ENCODE peak calls at places on chromosomes 11 and 22, in four cellular contexts. S is stomach, Z is astrocyte of the spinal cord, E is WERI-Rb-1. X is an unnamed sample.
A peak's percentile ranks its signal among the peaks of the same experiment; 100 is the strongest.

GRCh38 chr11:134393638-134394037 is 18.4 kb downstream of the B3GAT1 start:
- DNase-seq in E (peak; percentile 93), S (peak; percentile 49), Z (no peak), X (no peak)

GRCh38 chr22:23566716-23567475 is 13.2 kb downstream of the IGLL1 start:
- DNase-seq in Z (no peak), S (no peak), E (no peak), X (no peak)

GRCh38 chr11:8281266-8281665 is 17.6 kb upstream of the LMO1 start:
- DNase-seq in Z (no peak), E (no peak), S (no peak), X (no peak)

GRCh38 chr11:95678988-95679387 is 110.6 kb downstream of the FAM76B start:
- DNase-seq in Z (no peak), E (no peak), S (no peak), X (no peak)

GRCh38 chr22:42396621-42397331 is 35.4 kb downstream of the NFAM1 start:
- DNase-seq in Z (no peak), S (no peak), E (no peak), X (no peak)

GRCh38 chr11:76443254-76443935 is 1.4 kb upstream of the EMSY start:
- DNase-seq in E (no peak), S (no peak), Z (peak; percentile 13), X (peak; percentile 37)

GRCh38 chr11:62841361-62842170 is 2.2 kb upstream of the WDR74 start:
- DNase-seq in S (peak; percentile 83), Z (peak; percentile 99), E (peak; percentile 95), X (peak; percentile 100)

GRCh38 chr11:94544832-94545640 is 1.3 kb downstream of the FUT4 start:
- DNase-seq in Z (no peak), E (no peak), S (peak; percentile 54), X (no peak)

GRCh38 chr11:47672283-47672730 is 29.9 kb upstream of the MTCH2 start:
- DNase-seq in Z (no peak), E (no peak), S (no peak), X (peak; percentile 30)

GRCh38 chr22:47692811-47693210 is 930.4 kb downstream of the TBC1D22A start:
- DNase-seq in S (no peak), Z (no peak), E (no peak), X (no peak)

GRCh38 chr11:31804439-31805036 is 6.6 kb downstream of the PAX6 start:
- DNase-seq in E (no peak), Z (no peak), S (no peak), X (no peak)

GRCh38 chr11:115996125-115996807 is 492.1 kb upstream of the CADM1 start:
- DNase-seq in S (no peak), E (no peak), Z (no peak), X (no peak)

GRCh38 chr11:35280727-35281126 is 138.6 kb downstream of the SLC1A2 start:
- DNase-seq in S (no peak), E (no peak), Z (no peak), X (no peak)
- H3K4me3 ChIP-seq in S (no peak overlapping the region), E (no peak overlapping the region), Z (no peak overlapping the region), X (no peak overlapping the region)

GRCh38 chr11:64650923-64651523 is 60.0 kb downstream of the SLC22A12 start:
- DNase-seq in E (peak; percentile 50), S (no peak), Z (no peak), X (peak; percentile 34)
- TF ChIP-seq CTCF in E (peak; percentile 82), S (no peak), Z (peak; percentile 63), X (peak; percentile 57)

DNA sequence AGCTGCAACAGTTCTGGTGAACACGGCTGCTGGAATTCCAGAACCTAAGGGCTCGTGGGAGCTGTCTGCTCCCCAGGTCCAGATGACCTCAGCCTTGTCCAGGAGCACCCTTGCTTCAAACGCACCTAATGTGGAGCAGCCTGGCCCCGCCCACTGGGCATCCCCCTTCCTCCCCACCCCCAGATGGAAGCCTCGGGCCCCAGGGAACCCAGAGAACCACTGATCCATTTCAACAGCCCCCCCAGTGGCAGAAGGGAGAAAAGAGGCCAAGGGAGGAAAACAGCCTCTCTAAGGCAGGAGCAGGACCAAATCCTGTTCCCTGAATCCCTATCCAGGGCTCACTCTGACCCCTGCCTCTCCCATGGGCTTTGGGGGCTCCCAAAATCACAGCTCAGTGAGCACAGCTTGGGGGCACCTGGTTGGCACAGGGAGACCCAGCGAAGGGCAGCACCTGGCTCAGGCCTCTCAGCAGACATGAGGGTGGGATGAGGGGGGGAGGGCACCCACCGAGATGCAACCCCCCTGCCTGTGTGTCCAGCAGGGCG is 1.2 kb downstream of the CYTH4 start:
- DNase-seq in Z (no peak), S (no peak), E (no peak), X (no peak)
- H3K4me3 ChIP-seq in Z (no peak overlapping the region), S (peak overlapping the region; percentile 25), E (no peak overlapping the region), X (no peak overlapping the region)

GRCh38 chr11:69797156-69797555 is 22.0 kb upstream of the FGF4 start:
- DNase-seq in Z (no peak), E (peak; percentile 26), S (no peak), X (no peak)
- TF ChIP-seq CTCF in Z (no peak), E (peak; percentile 51), S (no peak), X (no peak)